ENCODE peak calls at places on chromosomes 1 and 21, in eight cellular contexts. C, V, R, P, E, A, G and K are unnamed samples.
A peak's percentile ranks its signal among the peaks of the same experiment; 100 is the strongest.

GRCh38 chr1:231026576-231026975 is 13.5 kb downstream of the FAM89A start:
- DNase-seq in C (no peak), V (no peak), P (no peak), A (no peak), E (no peak), G (no peak), R (no peak), K (no peak)

GRCh38 chr21:37871121-37871862 is 45.0 kb downstream of the KCNJ6 start:
- DNase-seq in P (no peak), R (no peak), C (no peak), E (no peak), V (no peak), A (peak; percentile 49), G (no peak), K (no peak)

GRCh38 chr21:39363607-39364555 is 15.0 kb upstream of the HMGN1 start:
- DNase-seq in A (no peak), V (no peak), P (no peak), E (no peak), C (peak; percentile 5), R (no peak), G (peak; percentile 54), K (no peak)

GRCh38 chr1:219143735-219144134 is 29.9 kb upstream of the LYPLAL1 start:
- DNase-seq in R (no peak), V (no peak), G (no peak), C (no peak), E (no peak), A (peak; percentile 61), P (no peak), K (no peak)

GRCh38 chr21:14707265-14708020 is 161.3 kb upstream of the SAMSN1 start:
- DNase-seq in R (no peak), P (no peak), E (no peak), G (no peak), A (no peak), C (no peak), V (no peak), K (no peak)

GRCh38 chr1:21909787-21910503 is 27.2 kb downstream of the HSPG2 start:
- DNase-seq in V (no peak), C (no peak), E (no peak), P (peak; percentile 87), A (peak; percentile 82), G (peak; percentile 94), R (peak; percentile 81), K (no peak)

GRCh38 chr1:31548518-31548898 is 27.8 kb upstream of the TINAGL1 start:
- DNase-seq in E (no peak), V (no peak), R (no peak), A (no peak), P (no peak), G (no peak), C (no peak), K (no peak)

GRCh38 chr1:29397256-29397590 is 160.9 kb downstream of the PTPRU start:
- DNase-seq in G (no peak), A (no peak), E (no peak), P (no peak), R (no peak), C (no peak), V (no peak), K (no peak)

GRCh38 chr1:156359973-156360372 is 9.0 kb upstream of the RHBG start:
- DNase-seq in E (no peak), V (no peak), R (peak; percentile 64), C (no peak), G (peak; percentile 71), P (no peak), A (peak; percentile 25), K (no peak)

GRCh38 chr1:48341221-48341620 is 118.7 kb downstream of the SLC5A9 start:
- DNase-seq in P (no peak), R (no peak), E (no peak), G (no peak), A (peak; percentile 56), C (no peak), V (no peak), K (no peak)

GRCh38 chr1:233327938-233328660 is 575 bp downstream of the MAP3K21 start:
- DNase-seq in A (no peak), C (peak; percentile 62), P (peak; percentile 36), V (no peak), E (peak; percentile 35), R (peak; percentile 61), G (no peak), K (no peak)

GRCh38 chr1:56502700-56503245 is 76.6 kb downstream of the PLPP3 start:
- DNase-seq in C (no peak), P (no peak), V (no peak), E (no peak), A (peak; percentile 68), R (no peak), G (peak; percentile 38), K (no peak)

GRCh38 chr1:99573431-99574217 is 72.3 kb upstream of the PALMD start:
- DNase-seq in G (no peak), A (no peak), R (no peak), V (no peak), P (no peak), E (no peak), C (no peak), K (no peak)

GRCh38 chr21:33850985-33851384 is 64.6 kb downstream of the ATP5PO start:
- DNase-seq in V (no peak), C (no peak), G (no peak), E (no peak), P (no peak), R (no peak), A (no peak), K (no peak)

GRCh38 chr1:104706631-104707147 is 957.0 kb downstream of the AMY1C start:
- DNase-seq in P (no peak), G (no peak), E (no peak), V (no peak), A (no peak), R (no peak), C (no peak), K (no peak)

GRCh38 chr1:227372662-227373061 is 54.4 kb upstream of the CDC42BPA start:
- DNase-seq in G (no peak), R (no peak), A (peak; percentile 69), C (no peak), E (no peak), V (no peak), P (no peak), K (no peak)

GRCh38 chr1:208077232-208077751 is 166.4 kb upstream of the CD34 start:
- DNase-seq in R (peak; percentile 47), E (no peak), P (no peak), C (no peak), V (no peak), G (peak; percentile 64), A (no peak), K (no peak)

GRCh38 chr21:28834335-28835238 is 158.1 kb downstream of the LTN1 start:
- DNase-seq in V (no peak), A (no peak), C (no peak), E (no peak), P (no peak), G (no peak), R (no peak), K (no peak)

GRCh38 chr1:91617242-91617837 is 116.7 kb downstream of the CDC7 start:
- DNase-seq in E (peak; percentile 33), G (no peak), C (no peak), R (peak; percentile 59), V (no peak), P (no peak), A (no peak), K (no peak)

GRCh38 chr1:100713636-100714035 is 5.9 kb upstream of the VCAM1 start:
- DNase-seq in A (no peak), E (no peak), P (no peak), G (no peak), C (no peak), V (no peak), R (no peak), K (no peak)

GRCh38 chr1:40876436-40876761 is 14.2 kb upstream of the CITED4 start:
- DNase-seq in P (no peak), C (no peak), E (no peak), G (no peak), R (no peak), A (no peak), V (no peak), K (no peak)

GRCh38 chr1:244341455-244342450 is 110.0 kb downstream of the ADSS2 start:
- DNase-seq in V (no peak), C (no peak), R (peak; percentile 51), E (no peak), A (peak; percentile 46), P (no peak), G (no peak), K (no peak)

GRCh38 chr1:109241841-109242301 is 7.5 kb upstream of the CELSR2 start:
- DNase-seq in C (no peak), E (no peak), A (no peak), R (no peak), V (peak; percentile 38), G (no peak), P (no peak), K (no peak)

GRCh38 chr1:13824626-13825025 is 124.6 kb downstream of the PRDM2 start:
- DNase-seq in R (no peak), P (peak; percentile 5), A (no peak), C (no peak), V (no peak), G (no peak), E (no peak), K (no peak)

GRCh38 chr21:41761211-41762181 is 5.4 kb downstream of the RIPK4 start:
- DNase-seq in V (no peak), A (peak; percentile 27), C (no peak), E (no peak), G (peak; percentile 39), R (peak; percentile 59), P (no peak), K (no peak)

GRCh38 chr1:34771573-34771972 is 9.4 kb upstream of the GJB3 start:
- DNase-seq in V (no peak), A (no peak), P (no peak), C (no peak), R (no peak), G (no peak), E (no peak), K (no peak)

GRCh38 chr1:195663549-195664280 is 944.5 kb downstream of the KCNT2 start:
- DNase-seq in P (no peak), C (no peak), V (no peak), G (no peak), E (no peak), R (peak; percentile 9), A (peak; percentile 74), K (no peak)

GRCh38 chr1:151934048-151934493 is 24.8 kb upstream of the THEM4 start:
- DNase-seq in E (no peak), V (peak; percentile 63), P (peak; percentile 55), A (peak; percentile 74), R (peak; percentile 72), C (peak; percentile 77), G (peak; percentile 68), K (peak; percentile 59)

GRCh38 chr1:168762473-168762872 is 33.5 kb upstream of the DPT start:
- DNase-seq in R (no peak), C (no peak), A (no peak), V (no peak), G (no peak), P (no peak), E (no peak), K (no peak)

GRCh38 chr1:241275226-241275625 is 81.8 kb downstream of the RGS7 start:
- DNase-seq in R (no peak), C (no peak), A (no peak), G (no peak), E (no peak), P (no peak), V (no peak), K (no peak)

GRCh38 chr1:25645641-25646400 is 29.2 kb downstream of the MAN1C1 start:
- DNase-seq in C (no peak), A (no peak), P (no peak), E (peak; percentile 3), G (no peak), V (no peak), R (no peak), K (no peak)

GRCh38 chr1:51373898-51374297 is 43.5 kb upstream of the TTC39A start:
- DNase-seq in P (no peak), G (no peak), C (no peak), R (no peak), V (no peak), A (no peak), E (no peak), K (no peak)

GRCh38 chr1:61638296-61638695 is 86.6 kb downstream of the TM2D1 start:
- DNase-seq in C (no peak), P (no peak), G (no peak), R (no peak), E (no peak), V (no peak), A (peak; percentile 74), K (no peak)

GRCh38 chr21:45607021-45607921 is 36.3 kb upstream of the PCBP3 start:
- DNase-seq in E (no peak), V (no peak), C (no peak), P (no peak), G (no peak), R (no peak), A (peak; percentile 58), K (no peak)